ENCODE peak calls at places on chromosome 4, in four cellular contexts. F is tibial artery, M is tibial nerve, D is left lung. V is an unnamed sample. For H3K36me3 and H3K9me3, the result is how much of the 10 kb centered on the place peaks cover.

GRCh38 chr4:52910115-52910514 is 48.0 kb downstream of the RASL11B start:
- DNase-seq in F (no peak), M (no peak), D (no peak), V (no peak)

GRCh38 chr4:93897559-93897958 is 69.0 kb downstream of the ATOH1 start:
- DNase-seq in F (no peak), M (no peak), D (no peak), V (no peak)

GRCh38 chr4:128155231-128155855 is 94.2 kb downstream of the LARP1B start:
- DNase-seq in F (no peak), M (no peak), D (no peak), V (no peak)

GRCh38 chr4:176579233-176579632 is 213.5 kb downstream of the VEGFC start:
- DNase-seq in F (no peak), M (no peak), D (no peak), V (no peak)

GRCh38 chr4:110902500-110902899 is 279.6 kb upstream of the PITX2 start:
- DNase-seq in F (no peak), M (no peak), D (no peak), V (no peak)

GRCh38 chr4:112807083-112807482 is 170.1 kb downstream of the LARP7 start:
- DNase-seq in F (no peak), M (no peak), D (no peak), V (no peak)

GRCh38 chr4:53478671-53479456 is 101.4 kb downstream of the FIP1L1 start:
- DNase-seq in F (no peak), M (no peak), D (no peak), V (no peak)

GRCh38 chr4:55378617-55379467 is 16.9 kb upstream of the TMEM165 start:
- DNase-seq in F (no peak), M (no peak), D (peak), V (no peak)

GRCh38 chr4:38013461-38014366 is 53.5 kb downstream of the PTTG2 start:
- DNase-seq in F (peak), M (no peak), D (peak), V (no peak)

GRCh38 chr4:110163327-110164070 is 34.9 kb downstream of the ELOVL6 start:
- DNase-seq in F (no peak), M (no peak), D (no peak), V (no peak)

GRCh38 chr4:86521373-86521969 is 72.6 kb upstream of the PTPN13 start:
- DNase-seq in F (no peak), M (no peak), D (no peak), V (no peak)

GRCh38 chr4:61541474-61541873 is 341.3 kb downstream of the ADGRL3 start:
- DNase-seq in F (no peak), M (no peak), D (no peak), V (no peak)

GRCh38 chr4:128973384-128973783 is 120.0 kb downstream of the SCLT1 start:
- DNase-seq in F (no peak), M (no peak), D (no peak), V (no peak)

GRCh38 chr4:8387615-8388266 is 52.8 kb downstream of the ACOX3 start:
- DNase-seq in F (no peak), M (no peak), D (no peak), V (no peak)

GRCh38 chr4:118287691-118288090 is 65.1 kb downstream of the PRSS12 start:
- DNase-seq in F (no peak), M (no peak), D (no peak), V (no peak)

GRCh38 chr4:118284169-118284568 is 68.6 kb downstream of the PRSS12 start:
- DNase-seq in F (no peak), M (no peak), D (no peak), V (no peak)

GRCh38 chr4:118288097-118288496 is 64.7 kb downstream of the PRSS12 start:
- DNase-seq in F (no peak), M (no peak), D (no peak), V (no peak)

GRCh38 chr4:118286685-118287084 is 66.1 kb downstream of the PRSS12 start:
- DNase-seq in F (no peak), M (no peak), D (no peak), V (no peak)

GRCh38 chr4:118285931-118286330 is 66.9 kb downstream of the PRSS12 start:
- DNase-seq in F (no peak), M (no peak), D (no peak), V (no peak)
- H3K36me3 ChIP-seq in F (under half), M (under half), D (under half), V (under half)

GRCh38 chr4:5808081-5808741 is 84.7 kb downstream of the CRMP1 start:
- DNase-seq in F (no peak), M (no peak), D (no peak), V (peak)
- TF ChIP-seq CTCF in F (no peak), M (no peak), D (no peak), V (no peak)

GRCh38 chr4:1856920-1857699 is 1.2 kb upstream of the LETM1 start:
- DNase-seq in F (no peak), M (no peak), D (peak), V (peak)

GRCh38 chr4:1857931-1858330 is 2.0 kb upstream of the LETM1 start:
- DNase-seq in F (no peak), M (no peak), D (no peak), V (no peak)

GRCh38 chr4:1856071-1856919 is at the start of gene LETM1:
- DNase-seq in F (peak), M (peak), D (peak), V (peak)

GRCh38 chr4:1862055-1862911 is 6.3 kb upstream of the LETM1 start:
- DNase-seq in F (no peak), M (no peak), D (no peak), V (no peak)

GRCh38 chr4:1859389-1859753 is 3.4 kb upstream of the LETM1 start:
- DNase-seq in F (no peak), M (no peak), D (no peak), V (no peak)
- H3K9me3 ChIP-seq in F (under half), M (under half), D (under half), V (under half)

GRCh38 chr4:119034276-119035008 is 101.2 kb upstream of the MYOZ2 start:
- DNase-seq in F (no peak), M (no peak), D (no peak), V (no peak)
- H3K36me3 ChIP-seq in F (under half), M (under half), D (under half), V (under half)

GRCh38 chr4:2930821-2931764 is 32.1 kb downstream of the NOP14 start:
- DNase-seq in F (peak), M (no peak), D (peak), V (peak)
- TF ChIP-seq CTCF in F (no peak), M (no peak), D (peak), V (no peak)

DNA sequence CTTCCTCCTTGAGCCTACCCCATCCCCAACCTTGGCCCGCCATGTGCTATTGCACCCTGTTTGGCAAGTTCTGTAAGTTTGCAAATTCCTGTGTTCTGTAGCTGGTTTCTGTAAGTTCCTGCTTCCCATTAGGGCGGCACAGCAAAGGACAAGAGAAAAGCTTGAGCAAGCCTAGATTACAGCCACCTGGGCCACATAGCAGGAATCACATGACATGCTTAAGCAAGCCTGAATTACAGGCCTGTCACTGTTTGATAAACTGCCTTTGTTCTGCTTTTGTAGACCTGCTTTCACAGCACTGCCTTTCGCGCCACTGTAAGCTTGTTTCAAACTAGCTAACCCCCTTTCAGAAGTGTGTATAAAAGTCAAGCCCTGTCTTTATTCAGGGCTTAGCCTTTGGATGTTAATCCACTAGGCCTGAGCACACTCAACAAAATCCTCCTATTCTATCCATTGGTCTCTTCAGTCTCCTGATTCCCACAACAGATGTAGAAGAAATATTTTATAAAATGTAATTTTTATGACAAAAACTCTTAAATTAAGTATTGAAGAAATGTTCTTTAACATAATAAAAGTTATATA is 906.8 kb upstream of the NDST4 start:
- DNase-seq in F (no peak), M (no peak), D (no peak), V (no peak)
- H3K9me3 ChIP-seq in F (under half), M (under half), D (under half), V (under half)

GRCh38 chr4:148300877-148301276 is 141.3 kb downstream of the NR3C2 start:
- DNase-seq in F (no peak), M (no peak), D (no peak), V (no peak)
- H3K36me3 ChIP-seq in F (under half), M (under half), D (under half), V (under half)

DNA sequence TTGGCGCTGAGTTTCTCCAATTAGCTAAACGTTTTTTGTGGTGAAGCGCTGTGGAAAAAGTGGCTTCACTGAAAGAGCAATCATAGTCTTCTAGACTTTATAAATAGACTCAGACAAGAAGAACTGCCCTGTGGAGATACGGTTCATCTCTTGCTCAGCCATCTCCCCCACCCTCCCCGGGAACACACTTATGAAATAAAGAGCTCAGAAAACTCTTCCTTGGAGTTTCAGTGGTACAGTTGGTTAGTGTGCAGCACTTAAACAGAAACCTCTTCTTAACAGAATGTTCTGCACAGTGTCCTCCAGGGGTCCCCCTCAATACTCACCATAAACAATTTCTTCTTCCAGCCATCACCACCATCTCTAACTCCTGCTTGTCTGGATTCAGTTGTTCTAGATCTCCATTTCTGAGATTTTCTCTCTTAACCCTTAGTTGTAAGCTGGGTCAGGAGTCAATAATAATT is 313.0 kb downstream of the ARHGAP10 start:
- DNase-seq in F (no peak), M (no peak), D (no peak), V (no peak)
- TF ChIP-seq CTCF in F (no peak), M (no peak), D (no peak), V (no peak)

DNA sequence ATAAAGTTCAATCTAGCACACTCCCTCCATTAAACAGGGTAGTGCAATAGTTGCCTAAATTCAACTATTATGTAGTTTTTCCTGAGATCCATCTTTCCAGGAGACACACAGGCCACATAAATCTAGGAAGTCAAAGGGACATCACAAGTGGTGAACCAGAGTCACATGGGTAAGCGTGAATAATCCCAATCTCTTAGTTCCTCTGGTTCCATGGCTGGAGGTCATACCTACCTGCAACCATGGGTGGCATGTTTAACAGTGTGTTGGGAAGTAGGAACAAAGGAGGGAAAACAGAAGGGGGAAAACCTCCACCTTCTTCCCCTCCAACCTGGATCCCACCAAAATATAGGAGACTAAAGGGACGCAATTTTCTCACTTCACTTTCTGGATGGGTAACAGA is 2651.6 kb downstream of the ARAP2 start:
- DNase-seq in F (no peak), M (no peak), D (no peak), V (no peak)
- H3K9me3 ChIP-seq in F (under half), M (under half), D (under half), V (under half)

V was measured in ovary.